ENCODE peak calls at places on chromosomes 5 and 9, in ten cellular contexts. Y is GM06990; A is thoracic aorta; X is H4; B is AG20443; K is CD4-positive, alpha-beta memory T cell; I is germinal center; E is neural crest cell; W is GM12865; D is AG04450. H is an unnamed sample.

GRCh38 chr9:11702529-11702928 is 990.7 kb upstream of the TYRP1 start:
- DNase-seq in W (no peak), D (no peak), A (no peak), I (no peak), E (no peak), X (no peak), K (no peak), Y (no peak), B (no peak), H (no peak)

GRCh38 chr9:21993893-21994525 is at the start of gene CDKN2A:
- DNase-seq in X (no peak), B (peak; percentile 12), Y (peak; percentile 86), I (peak; percentile 41), A (no peak), K (peak; percentile 58), D (no peak), W (peak; percentile 89), E (no peak), H (peak; percentile 56)

GRCh38 chr5:81819556-81820314 is 68.8 kb upstream of the SSBP2 start:
- DNase-seq in D (no peak), E (no peak), A (no peak), X (peak; percentile 15), K (no peak), I (no peak), B (no peak), W (no peak), Y (no peak), H (peak; percentile 75)

GRCh38 chr5:38808666-38809343 is 37.0 kb upstream of the OSMR start:
- DNase-seq in Y (no peak), E (no peak), D (no peak), A (no peak), W (no peak), K (no peak), X (no peak), B (no peak), I (no peak), H (no peak)

GRCh38 chr9:91001146-91001611 is 199.6 kb downstream of the SYK start:
- DNase-seq in A (no peak), X (peak; percentile 64), B (peak; percentile 64), E (no peak), I (no peak), Y (no peak), W (no peak), D (no peak), K (no peak), H (peak; percentile 38)

GRCh38 chr9:97900738-97901565 is 21.3 kb downstream of the TRMO start:
- DNase-seq in I (peak; percentile 47), E (peak; percentile 12), X (peak; percentile 24), W (peak; percentile 34), K (peak; percentile 54), Y (no peak), B (peak; percentile 69), D (peak; percentile 21), A (no peak), H (peak; percentile 23)

GRCh38 chr9:136225748-136226679 is 19.6 kb downstream of the QSOX2 start:
- DNase-seq in D (no peak), B (peak; percentile 81), Y (peak; percentile 74), I (peak; percentile 91), E (peak; percentile 66), K (peak; percentile 75), W (peak; percentile 83), X (peak; percentile 41), A (no peak), H (peak; percentile 26)

GRCh38 chr5:68554566-68555279 is 339.2 kb downstream of the PIK3R1 start:
- DNase-seq in X (peak; percentile 87), E (no peak), I (no peak), Y (no peak), W (no peak), D (no peak), A (no peak), B (peak; percentile 88), K (no peak), H (peak; percentile 95)

GRCh38 chr9:132486706-132487350 is 76.8 kb downstream of the CFAP77 start:
- DNase-seq in X (no peak), B (no peak), A (no peak), W (peak; percentile 32), Y (no peak), D (no peak), I (no peak), E (no peak), K (no peak), H (no peak)

GRCh38 chr5:173825215-173825865 is 62.8 kb upstream of the CPEB4 start:
- DNase-seq in I (no peak), B (no peak), K (no peak), W (no peak), D (no peak), E (no peak), A (no peak), X (peak; percentile 70), Y (no peak), H (no peak)

H was measured in fibroblast of gingiva.